ENCODE peak calls at places on chromosomes 13 and 19, in four cellular contexts. H, D, G and Q are unnamed samples.

GRCh38 chr13:41941174-41941573 is 19.7 kb downstream of the VWA8 start:
- DNase-seq in H (no peak), D (no peak), G (no peak), Q (no peak)

GRCh38 chr13:101755228-101755887 is 302.9 kb downstream of the ITGBL1 start:
- DNase-seq in H (no peak), D (no peak), G (no peak), Q (no peak)

GRCh38 chr19:49889687-49890348 is 6.9 kb downstream of the IL4I1 start:
- DNase-seq in H (peak; percentile 75), D (peak; percentile 66), G (peak; percentile 75), Q (peak; percentile 71)

GRCh38 chr19:21101511-21102242 is 19.7 kb downstream of the ZNF714 start:
- DNase-seq in H (no peak), D (no peak), G (no peak), Q (no peak)

GRCh38 chr13:98144501-98145350 is 1.8 kb downstream of the FARP1 start:
- DNase-seq in H (no peak), D (no peak), G (no peak), Q (no peak)

GRCh38 chr19:58350001-58350801 is 3.1 kb downstream of the A1BG start:
- DNase-seq in H (no peak), D (peak; percentile 38), G (no peak), Q (no peak)

GRCh38 chr19:42247631-42248199 is 5.3 kb upstream of the GSK3A start:
- DNase-seq in H (no peak), D (no peak), G (no peak), Q (no peak)

GRCh38 chr13:53238241-53238640 is 209.6 kb downstream of the OLFM4 start:
- DNase-seq in H (no peak), D (no peak), G (no peak), Q (no peak)

GRCh38 chr19:1592755-1593628 is at the start of gene MBD3:
- DNase-seq in H (peak; percentile 88), D (peak; percentile 96), G (peak; percentile 84), Q (peak; percentile 94)

GRCh38 chr13:42926555-42926954 is 65.5 kb downstream of the EPSTI1 start:
- DNase-seq in H (no peak), D (no peak), G (no peak), Q (no peak)

GRCh38 chr13:85277753-85278152 is 521.5 kb downstream of the SLITRK6 start:
- DNase-seq in H (no peak), D (no peak), G (no peak), Q (no peak)

GRCh38 chr19:57949702-57950101 is 2.2 kb upstream of the ZNF256 start:
- DNase-seq in H (no peak), D (no peak), G (no peak), Q (no peak)

GRCh38 chr19:4456566-4456842 is 1.1 kb downstream of the UBXN6 start:
- DNase-seq in H (no peak), D (peak; percentile 68), G (no peak), Q (peak; percentile 36)